ENCODE peak calls at places on chromosomes 1 and 21, in four cellular contexts. V, X, L and C are unnamed samples.

GRCh38 chr1:87953732-87954344 is 625.2 kb downstream of the LMO4 start:
- DNase-seq in L (no peak), V (peak), X (peak), C (peak)

GRCh38 chr1:202311880-202312635 is 29.7 kb downstream of the UBE2T start:
- DNase-seq in L (no peak), V (no peak), X (no peak), C (no peak)

GRCh38 chr1:93874025-93874651 is 4.9 kb downstream of the DNTTIP2 start:
- DNase-seq in L (no peak), V (no peak), X (peak), C (peak)

GRCh38 chr1:38776466-38776865 is 83.1 kb downstream of the RRAGC start:
- DNase-seq in X (no peak), L (no peak), V (no peak), C (no peak)

GRCh38 chr1:231392380-231393131 is 29.5 kb downstream of the EGLN1 start:
- DNase-seq in V (no peak), L (no peak), X (no peak), C (no peak)

GRCh38 chr21:22885079-22885478 is 1886.9 kb downstream of the NCAM2 start:
- DNase-seq in V (no peak), L (no peak), X (no peak), C (no peak)

GRCh38 chr1:52842643-52843310 is at the start of gene ZYG11A:
- DNase-seq in X (peak), V (peak), L (peak), C (peak)

GRCh38 chr1:32889731-32890278 is 3.5 kb downstream of the HPCA start:
- DNase-seq in V (no peak), X (no peak), L (no peak), C (no peak)

GRCh38 chr1:84412316-84412942 is 14.1 kb downstream of the DNASE2B start:
- DNase-seq in L (no peak), V (no peak), X (no peak), C (peak)

GRCh38 chr1:6961289-6961688 is 176.0 kb downstream of the CAMTA1 start:
- DNase-seq in L (no peak), X (no peak), V (no peak), C (no peak)

GRCh38 chr1:185474440-185475149 is 157.6 kb upstream of the IVNS1ABP start:
- DNase-seq in X (no peak), V (no peak), L (no peak), C (no peak)

GRCh38 chr1:235610157-235610556 is 39.4 kb downstream of the GNG4 start:
- DNase-seq in V (no peak), L (no peak), X (no peak), C (no peak)

GRCh38 chr1:92854386-92854785 is 22.5 kb downstream of the RPL5 start:
- DNase-seq in L (no peak), V (no peak), X (no peak), C (no peak)

GRCh38 chr21:45618287-45618686 is 25.2 kb upstream of the PCBP3 start:
- DNase-seq in X (no peak), V (peak), L (no peak), C (peak)

GRCh38 chr21:26806734-26807372 is 38.4 kb downstream of the ADAMTS1 start:
- DNase-seq in L (no peak), V (no peak), X (no peak), C (peak)

GRCh38 chr1:26538480-26539412 is 9.2 kb downstream of the RPS6KA1 start:
- DNase-seq in L (no peak), X (no peak), V (peak), C (peak)

GRCh38 chr1:5939268-5940060 is 52.8 kb downstream of the NPHP4 start:
- DNase-seq in L (no peak), X (no peak), V (peak), C (no peak)

GRCh38 chr21:45514311-45515021 is 27.8 kb downstream of the SLC19A1 start:
- DNase-seq in V (no peak), X (no peak), L (no peak), C (no peak)

GRCh38 chr1:245752551-245752950 is 597.8 kb downstream of the KIF26B start:
- DNase-seq in V (no peak), X (no peak), L (no peak), C (no peak)

GRCh38 chr1:236086537-236086936 is 21.6 kb upstream of the NID1 start:
- DNase-seq in X (no peak), L (no peak), V (no peak), C (no peak)

GRCh38 chr21:43345746-43346409 is 81.1 kb downstream of the SIK1 start:
- DNase-seq in X (no peak), V (no peak), L (no peak), C (peak)

GRCh38 chr1:233738396-233738795 is 124.5 kb downstream of the KCNK1 start:
- DNase-seq in L (no peak), X (no peak), V (no peak), C (no peak)

GRCh38 chr1:150067184-150068182 is at the start of gene VPS45:
- DNase-seq in X (peak), L (peak), V (peak), C (peak)
- H2BK12ac ChIP-seq in X (no peak), L (peak), V (peak), C (no peak)

GRCh38 chr1:184387069-184387870 is 441 bp downstream of the C1orf21 start:
- DNase-seq in V (peak), L (no peak), X (no peak), C (peak)
- H2BK12ac ChIP-seq in V (no peak), L (no peak), X (no peak), C (peak)

GRCh38 chr1:166383635-166384346 is 217.0 kb upstream of the FAM78B start:
- DNase-seq in X (no peak), L (no peak), V (no peak), C (no peak)
- H2BK12ac ChIP-seq in X (no peak), L (no peak), V (no peak), C (no peak)

DNA sequence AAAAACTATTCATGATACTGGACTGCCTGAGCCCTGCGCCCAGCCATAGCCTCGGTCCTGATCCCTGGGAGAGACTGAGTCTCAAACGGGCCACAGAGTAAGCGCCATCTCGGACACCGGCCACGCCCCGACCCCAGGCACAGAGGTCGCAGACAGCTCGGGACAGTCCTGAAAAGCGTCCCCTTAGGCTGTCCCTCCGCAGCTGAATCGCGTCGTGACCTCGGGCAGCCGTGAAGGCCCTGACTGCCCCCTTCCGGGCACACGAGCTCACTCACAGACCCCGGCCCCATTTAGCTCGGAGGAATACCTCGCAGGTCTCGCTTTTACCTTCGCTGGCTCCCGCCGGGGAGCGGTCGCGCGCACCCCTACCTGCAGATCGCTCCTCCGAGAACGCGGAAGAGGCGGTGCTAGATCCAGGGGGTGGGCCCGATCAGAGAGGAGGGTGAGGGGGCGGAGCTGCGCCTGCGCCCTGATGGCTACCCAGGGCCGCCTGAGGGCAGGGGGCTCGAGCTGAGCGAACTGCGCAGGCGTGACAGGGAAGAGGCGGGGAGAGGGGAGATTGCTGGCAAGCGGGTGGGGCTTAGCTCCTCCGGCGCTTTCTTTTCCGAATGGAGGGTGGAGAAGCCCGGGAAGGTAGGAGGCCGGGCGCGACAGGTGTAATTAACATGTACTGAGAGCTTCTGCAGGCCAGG is at the start of gene MKNK1:
- DNase-seq in L (peak), X (peak), V (peak), C (peak)
- H2BK12ac ChIP-seq in L (no peak), X (no peak), V (no peak), C (no peak)

DNA sequence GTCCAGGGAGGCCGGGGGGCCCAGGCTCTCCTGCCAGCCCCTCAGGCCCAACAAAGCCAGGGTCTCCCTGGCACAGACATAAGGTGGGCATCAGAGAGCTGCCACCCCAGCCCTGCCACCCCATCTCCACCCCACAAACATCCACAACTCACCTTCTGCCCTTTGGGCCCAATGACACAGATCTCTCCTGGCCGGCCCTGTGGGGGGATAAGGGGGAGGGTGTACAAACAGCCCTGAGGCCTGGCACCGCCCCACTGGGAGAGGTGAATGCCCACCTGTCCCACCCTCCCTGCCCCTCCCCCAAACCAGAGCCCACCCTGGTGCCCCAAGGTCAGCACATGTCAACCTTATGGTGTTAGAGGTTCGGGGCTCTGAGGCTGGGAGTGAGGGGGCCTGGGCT is 12.4 kb downstream of the COL16A1 start:
- DNase-seq in V (no peak), X (no peak), L (no peak), C (no peak)
- H2BK12ac ChIP-seq in V (no peak), X (no peak), L (no peak), C (peak)

DNA sequence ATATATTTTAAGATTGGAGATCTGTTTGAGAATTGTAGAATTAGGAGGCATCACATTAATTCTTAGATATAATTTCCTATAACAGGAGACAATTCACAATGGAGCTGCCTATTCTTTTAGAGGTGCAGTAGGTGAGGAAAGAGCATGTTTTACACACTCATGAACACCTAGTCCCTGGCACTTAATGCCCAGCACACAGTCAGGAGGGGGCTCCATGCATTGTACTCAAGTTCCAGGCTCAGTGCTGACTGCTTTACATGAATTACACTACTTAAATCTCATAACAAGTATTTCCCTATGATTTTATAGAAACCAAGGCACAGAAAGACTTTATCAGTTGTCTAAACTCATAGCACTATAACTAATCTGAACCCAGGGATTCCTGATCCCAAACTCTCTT is 360 bp upstream of the GBP3 start:
- DNase-seq in L (no peak), X (no peak), V (no peak), C (no peak)
- H2BK12ac ChIP-seq in L (no peak), X (no peak), V (no peak), C (peak)